ENCODE peak calls at places on chromosomes 6 and 20, in five cellular contexts. S, M, D, Q and R are unnamed samples. For H3K4me1, the result is how much of the 10 kb centered on the place peaks cover.

GRCh38 chr6:116028233-116028632 is 32.5 kb downstream of the FRK start:
- DNase-seq in S (no peak), M (no peak), D (no peak), Q (no peak), R (no peak)

GRCh38 chr6:31949926-31950548 is 4.1 kb downstream of the CFB start:
- DNase-seq in D (no peak), Q (no peak), S (no peak), M (no peak), R (no peak)

GRCh38 chr6:166167258-166167731 is 356 bp downstream of the TBXT start:
- DNase-seq in D (no peak), S (no peak), Q (no peak), M (no peak), R (no peak)

GRCh38 chr20:60964911-60965310 is 287.1 kb upstream of the CDH4 start:
- DNase-seq in M (no peak), Q (no peak), S (no peak), D (no peak), R (no peak)

GRCh38 chr6:106974337-106974998 is at the start of gene CD24:
- DNase-seq in S (peak), D (peak), M (no peak), Q (no peak), R (no peak)

GRCh38 chr6:38067263-38067980 is 247.9 kb downstream of the ZFAND3 start:
- DNase-seq in Q (no peak), D (no peak), M (no peak), S (no peak), R (no peak)

GRCh38 chr6:37406942-37407341 is 26.1 kb upstream of the CMTR1 start:
- DNase-seq in Q (no peak), D (no peak), S (no peak), M (no peak), R (no peak)

GRCh38 chr6:35400901-35401311 is 51.2 kb upstream of the FANCE start:
- DNase-seq in D (no peak), M (no peak), S (no peak), Q (no peak), R (no peak)

GRCh38 chr6:135604035-135604865 is 106.7 kb upstream of the AHI1 start:
- DNase-seq in M (no peak), S (no peak), Q (no peak), D (no peak), R (no peak)

GRCh38 chr6:138161434-138162103 is at the start of gene ARFGEF3:
- DNase-seq in S (no peak), Q (peak), D (peak), M (peak), R (peak)

GRCh38 chr6:142478117-142478516 is 176.3 kb downstream of the ADGRG6 start:
- DNase-seq in D (no peak), Q (no peak), S (peak), M (no peak), R (no peak)

GRCh38 chr6:971981-972640 is 279.2 kb upstream of the EXOC2 start:
- DNase-seq in Q (no peak), S (no peak), M (no peak), D (no peak), R (no peak)

GRCh38 chr20:62736407-62737071 is 27.9 kb downstream of the NTSR1 start:
- DNase-seq in Q (no peak), S (no peak), M (peak), D (no peak), R (no peak)

GRCh38 chr6:106546322-106547052 is 82.8 kb downstream of the RTN4IP1 start:
- DNase-seq in M (no peak), S (no peak), D (no peak), Q (no peak), R (no peak)

GRCh38 chr6:107646776-107647438 is 157.0 kb downstream of the SOBP start:
- DNase-seq in Q (no peak), D (no peak), M (no peak), S (no peak), R (no peak)

GRCh38 chr6:164106345-164106769 is 691.8 kb downstream of the QKI start:
- DNase-seq in Q (no peak), M (peak), S (peak), D (no peak), R (peak)

GRCh38 chr6:115750946-115751345 is 309.7 kb downstream of the FRK start:
- DNase-seq in Q (no peak), S (no peak), M (no peak), D (no peak), R (no peak)

GRCh38 chr20:63531686-63532448 is 5.3 kb downstream of the PTK6 start:
- DNase-seq in D (peak), Q (no peak), M (no peak), S (no peak), R (no peak)

GRCh38 chr6:170485159-170485558 is 67.9 kb downstream of the PSMB1 start:
- DNase-seq in S (no peak), D (no peak), Q (no peak), M (no peak), R (no peak)

GRCh38 chr6:13941902-13942301 is 17.1 kb downstream of the RNF182 start:
- DNase-seq in M (no peak), Q (no peak), D (no peak), S (no peak), R (no peak)

GRCh38 chr6:121285041-121285440 is 49.2 kb downstream of the TBC1D32 start:
- DNase-seq in Q (no peak), D (no peak), M (no peak), S (no peak), R (no peak)

GRCh38 chr6:45692021-45692420 is 314.3 kb upstream of the SUPT3H start:
- DNase-seq in M (no peak), S (no peak), D (no peak), Q (no peak), R (no peak)

GRCh38 chr6:43489277-43490072 is 12.1 kb downstream of the TJAP1 start:
- DNase-seq in Q (no peak), S (no peak), M (no peak), D (no peak), R (no peak)

GRCh38 chr6:43491750-43492661 is 14.6 kb downstream of the TJAP1 start:
- DNase-seq in D (no peak), Q (no peak), M (peak), S (no peak), R (peak)

GRCh38 chr6:43490523-43490939 is 13.2 kb downstream of the TJAP1 start:
- DNase-seq in Q (no peak), S (no peak), M (no peak), D (no peak), R (no peak)

GRCh38 chr6:43492673-43493072 is 15.3 kb downstream of the TJAP1 start:
- DNase-seq in Q (no peak), M (no peak), D (no peak), S (no peak), R (no peak)

GRCh38 chr6:43488667-43489276 is 11.4 kb downstream of the TJAP1 start:
- DNase-seq in M (no peak), S (no peak), Q (no peak), D (no peak), R (no peak)
- TF ChIP-seq CTCF in M (no peak), S (no peak), Q (no peak), D (no peak), R (no peak)

GRCh38 chr20:1327241-1327653 is 1.7 kb downstream of the SDCBP2 start:
- DNase-seq in Q (no peak), S (no peak), M (no peak), D (no peak), R (peak)
- H3K4me1 ChIP-seq in Q (under half), S (under half), M (half or more), D (under half), R (half or more)

DNA sequence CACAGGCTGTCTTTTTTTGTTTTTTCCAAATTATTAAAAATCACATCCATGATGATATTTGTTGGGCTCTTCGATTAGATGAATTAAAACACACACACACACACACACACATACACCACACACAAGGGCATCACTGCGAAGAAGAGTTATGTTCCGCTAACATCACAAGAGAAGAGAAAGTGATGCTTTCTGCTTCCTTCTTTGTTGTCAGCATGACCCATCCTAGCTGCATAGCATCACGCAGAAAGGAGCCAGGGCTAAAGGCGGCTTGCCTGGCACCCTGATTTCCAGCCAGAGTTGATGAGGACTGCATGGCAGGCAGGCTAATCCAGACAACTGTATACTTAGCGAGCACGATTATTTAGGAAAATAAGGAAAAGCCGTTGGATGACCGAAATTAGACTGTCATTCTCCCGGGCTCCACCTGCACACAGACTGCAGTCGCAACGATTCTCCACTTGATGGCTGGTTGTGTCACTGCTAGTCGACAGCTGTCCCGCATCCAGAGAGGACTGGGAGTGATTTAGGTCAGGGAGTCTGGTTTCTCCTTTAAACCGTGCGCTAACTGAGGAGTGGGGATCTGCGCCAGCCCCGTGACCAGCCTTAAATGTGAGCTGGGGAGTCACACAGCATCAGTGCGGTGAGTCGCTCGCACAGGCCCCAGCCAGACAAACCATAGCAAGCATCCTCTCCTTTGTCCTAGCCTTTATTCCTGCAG is 70.6 kb upstream of the SOX4 start:
- DNase-seq in Q (no peak), D (no peak), S (no peak), M (no peak), R (no peak)
- TF ChIP-seq CTCF in Q (no peak), D (no peak), S (peak), M (peak), R (no peak)

GRCh38 chr20:49701313-49701731 is 12.4 kb downstream of the B4GALT5 start:
- DNase-seq in Q (no peak), M (no peak), S (no peak), D (no peak), R (no peak)
- H3K4me1 ChIP-seq in Q (under half), M (half or more), S (half or more), D (under half), R (half or more)

DNA sequence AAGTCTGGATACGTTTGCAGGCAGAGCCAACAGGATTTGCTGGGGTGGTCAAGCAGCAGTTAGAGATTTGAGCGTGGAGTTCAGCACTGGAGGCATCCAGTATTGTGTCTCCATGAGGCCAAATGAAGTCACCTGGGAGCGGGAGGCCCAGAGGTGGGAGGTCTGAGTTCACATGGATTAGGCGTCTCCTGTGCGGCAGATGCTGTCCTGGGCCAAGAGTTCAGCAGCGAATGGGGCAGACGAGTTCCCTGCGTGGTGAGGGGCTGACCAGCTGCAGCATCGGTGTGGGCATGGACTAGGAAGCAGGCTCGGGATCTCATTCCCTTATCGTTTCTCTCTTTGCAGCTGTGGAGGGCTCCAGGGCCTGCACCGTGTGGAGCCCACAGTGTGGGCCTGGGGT is 66.2 kb downstream of the BCAS4 start:
- DNase-seq in M (no peak), S (no peak), Q (no peak), D (no peak), R (no peak)
- TF ChIP-seq CTCF in M (no peak), S (no peak), Q (no peak), D (no peak), R (no peak)

GRCh38 chr6:30743099-30744053 is 889 bp upstream of the FLOT1 start:
- DNase-seq in M (no peak), Q (no peak), S (no peak), D (no peak), R (peak)

GRCh38 chr6:30742316-30743098 is at the start of gene FLOT1:
- DNase-seq in Q (peak), S (peak), D (peak), M (peak), R (peak)

GRCh38 chr6:30741789-30742315 is 635 bp downstream of the FLOT1 start:
- DNase-seq in M (peak), D (no peak), S (no peak), Q (no peak), R (peak)

GRCh38 chr6:30740540-30740870 is 2.0 kb downstream of the FLOT1 start:
- DNase-seq in D (no peak), M (no peak), Q (no peak), S (no peak), R (no peak)

GRCh38 chr6:30740993-30741784 is 1.3 kb downstream of the FLOT1 start:
- DNase-seq in S (no peak), Q (no peak), D (no peak), M (no peak), R (no peak)
- H3K4me1 ChIP-seq in S (under half), Q (half or more), D (under half), M (half or more), R (half or more)

GRCh38 chr6:2209226-2209809 is 36.1 kb downstream of the GMDS start:
- DNase-seq in D (no peak), S (peak), M (no peak), Q (no peak), R (no peak)
- TF ChIP-seq CTCF in D (peak), S (peak), M (peak), Q (no peak), R (peak)

DNA sequence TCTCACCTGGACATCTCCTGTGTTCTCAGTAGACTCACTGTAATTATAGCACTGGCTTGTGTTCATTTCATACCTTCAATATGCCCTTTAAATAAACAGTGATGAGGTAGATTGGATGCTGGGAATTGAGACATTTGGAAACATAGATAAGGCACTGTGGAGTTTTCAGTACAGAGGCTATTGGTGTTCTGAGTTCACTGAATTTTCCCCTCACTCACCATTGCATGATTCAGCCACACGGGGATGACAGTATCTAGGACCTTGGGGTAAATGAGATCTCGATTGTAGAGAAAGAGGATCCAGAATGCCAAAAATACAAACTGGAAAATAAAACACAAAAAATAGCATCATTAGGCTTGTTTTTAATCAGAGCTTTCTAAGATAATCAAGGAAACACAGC is 12.5 kb downstream of the ADTRP start:
- DNase-seq in D (no peak), Q (no peak), M (no peak), S (no peak), R (no peak)
- H3K4me1 ChIP-seq in D (under half), Q (under half), M (under half), S (under half), R (under half)